ENCODE peak calls at places on chromosome 21, in five cellular contexts. M is body of pancreas, P is left ventricle myocardium inferior, Q is IMR-90, I is GM12864. A is an unnamed sample.

GRCh38 chr21:42594616-42595280 is 58.7 kb upstream of the PDE9A start:
- DNase-seq in M (no peak), P (no peak), Q (no peak), I (no peak), A (no peak)

GRCh38 chr21:25161571-25161970 is 445.7 kb downstream of the MRPL39 start:
- DNase-seq in M (no peak), P (no peak), Q (no peak), I (no peak), A (no peak)

GRCh38 chr21:31658053-31658452 is 1.4 kb upstream of the SOD1 start:
- DNase-seq in M (no peak), P (no peak), Q (no peak), I (no peak), A (no peak)

GRCh38 chr21:34807146-34807880 is 138.5 kb downstream of the CLIC6 start:
- DNase-seq in M (no peak), P (no peak), Q (peak; percentile 97), I (peak; percentile 19), A (peak; percentile 62)

GRCh38 chr21:43283136-43283924 is 114.5 kb downstream of the CRYAA start:
- DNase-seq in M (no peak), P (peak; percentile 6), Q (no peak), I (no peak), A (no peak)

GRCh38 chr21:36723371-36723881 is 24.5 kb downstream of the SIM2 start:
- DNase-seq in M (no peak), P (no peak), Q (no peak), I (no peak), A (no peak)

GRCh38 chr21:44935533-44935927 is 4.3 kb upstream of the SLX9 start:
- DNase-seq in M (no peak), P (peak; percentile 11), Q (no peak), I (no peak), A (no peak)

GRCh38 chr21:31922881-31923280 is 50.1 kb downstream of the HUNK start:
- DNase-seq in M (no peak), P (no peak), Q (no peak), I (no peak), A (no peak)

GRCh38 chr21:16085436-16085835 is 355.7 kb downstream of the USP25 start:
- DNase-seq in M (no peak), P (no peak), Q (peak; percentile 39), I (no peak), A (no peak)

GRCh38 chr21:18387994-18388393 is 15.6 kb downstream of the TMPRSS15 start:
- DNase-seq in M (no peak), P (no peak), Q (no peak), I (no peak), A (no peak)
- TF ChIP-seq CTCF in M (no peak), P (no peak), Q (no peak), I (no peak), A (no peak)

GRCh38 chr21:26941436-26941835 is 25.5 kb downstream of the ADAMTS5 start:
- DNase-seq in M (no peak), P (no peak), Q (peak; percentile 63), I (no peak), A (no peak)

GRCh38 chr21:26943916-26944315 is 23.0 kb downstream of the ADAMTS5 start:
- DNase-seq in M (no peak), P (no peak), Q (no peak), I (no peak), A (no peak)

GRCh38 chr21:26934383-26934782 is 32.5 kb downstream of the ADAMTS5 start:
- DNase-seq in M (no peak), P (no peak), Q (no peak), I (no peak), A (no peak)

GRCh38 chr21:26939532-26940181 is 27.2 kb downstream of the ADAMTS5 start:
- DNase-seq in M (no peak), P (peak; percentile 33), Q (peak; percentile 65), I (no peak), A (no peak)
- TF ChIP-seq CTCF in M (no peak), P (no peak), Q (no peak), I (no peak), A (no peak)

GRCh38 chr21:33230518-33231324 is 983 bp downstream of the IFNAR2 start:
- DNase-seq in M (peak; percentile 37), P (peak; percentile 63), Q (peak; percentile 75), I (no peak), A (no peak)
- TF ChIP-seq CTCF in M (no peak), P (no peak), Q (peak; percentile 7), I (peak; percentile 22), A (peak; percentile 19)

GRCh38 chr21:14836950-14837349 is 227.8 kb downstream of the NRIP1 start:
- DNase-seq in M (no peak), P (no peak), Q (peak; percentile 59), I (no peak), A (no peak)
- TF ChIP-seq CTCF in M (no peak), P (no peak), Q (no peak), I (no peak), A (no peak)

A was measured in GM10248.